ENCODE peak calls at places on chromosomes 6 and 20, in four cellular contexts. Z is A549, J is K562, B is HepG2. P is an unnamed sample.

GRCh38 chr20:1816384-1817381 is 78.5 kb upstream of the SIRPA start:
- DNase-seq in B (no peak), Z (no peak), J (no peak), P (peak; percentile 63)

GRCh38 chr6:79307321-79308036 is 73.0 kb upstream of the HMGN3 start:
- DNase-seq in J (no peak), Z (no peak), B (peak; percentile 18), P (no peak)

GRCh38 chr20:40706977-40707582 is 18.0 kb upstream of the MAFB start:
- DNase-seq in J (no peak), Z (no peak), B (peak; percentile 91), P (no peak)

GRCh38 chr20:39851459-39851858 is 837.6 kb downstream of the MAFB start:
- DNase-seq in J (no peak), Z (no peak), B (no peak), P (peak; percentile 85)

GRCh38 chr6:165019681-165020080 is 289.7 kb downstream of the C6orf118 start:
- DNase-seq in Z (no peak), B (no peak), J (no peak), P (no peak)

GRCh38 chr20:6048391-6048790 is 5.5 kb downstream of the LRRN4 start:
- DNase-seq in B (no peak), Z (no peak), J (no peak), P (no peak)

GRCh38 chr20:57957397-57958049 is 247.7 kb upstream of the PMEPA1 start:
- DNase-seq in Z (no peak), J (no peak), B (no peak), P (no peak)

GRCh38 chr6:135006386-135006914 is 48.2 kb downstream of the HBS1L start:
- DNase-seq in B (no peak), J (peak; percentile 40), Z (no peak), P (peak; percentile 31)

GRCh38 chr20:58822748-58823730 is 27.7 kb downstream of the GNAS-AS1 start:
- DNase-seq in B (no peak), Z (no peak), J (no peak), P (no peak)

GRCh38 chr20:58906894-58907293 is 54.4 kb downstream of the GNAS start:
- DNase-seq in B (no peak), J (no peak), Z (no peak), P (peak; percentile 79)

GRCh38 chr20:40532103-40532502 is 156.9 kb downstream of the MAFB start:
- DNase-seq in J (peak; percentile 33), B (peak; percentile 31), Z (no peak), P (no peak)

GRCh38 chr6:114323784-114324183 is 19.0 kb downstream of the HS3ST5 start:
- DNase-seq in B (no peak), Z (no peak), J (no peak), P (no peak)

GRCh38 chr6:149459761-149460160 is 25.1 kb downstream of the ZC3H12D start:
- DNase-seq in J (no peak), B (no peak), Z (no peak), P (peak; percentile 73)

GRCh38 chr6:150025201-150025917 is at the start of gene RAET1L:
- DNase-seq in Z (peak; percentile 50), J (no peak), B (no peak), P (peak; percentile 45)

GRCh38 chr20:51715028-51715872 is 52.9 kb downstream of the ATP9A start:
- DNase-seq in B (no peak), J (no peak), Z (no peak), P (no peak)

GRCh38 chr20:10984899-10985298 is 311.1 kb upstream of the JAG1 start:
- DNase-seq in Z (no peak), J (no peak), B (no peak), P (no peak)

GRCh38 chr6:161869491-161869890 is 595.6 kb upstream of the AGPAT4 start:
- DNase-seq in Z (no peak), J (no peak), B (no peak), P (no peak)

GRCh38 chr20:29740601-29740950 is 1516.9 kb upstream of the DEFB115 start:
- DNase-seq in Z (no peak), J (no peak), B (no peak), P (no peak)

GRCh38 chr6:166262738-166263515 is 45.3 kb downstream of the PRR18 start:
- DNase-seq in Z (no peak), B (no peak), J (no peak), P (no peak)

GRCh38 chr6:165920896-165921671 is 246.6 kb downstream of the TBXT start:
- DNase-seq in B (no peak), J (no peak), Z (peak; percentile 13), P (peak; percentile 72)

GRCh38 chr6:169902070-169902469 is 150.6 kb downstream of the ERMARD start:
- DNase-seq in Z (no peak), B (no peak), J (no peak), P (no peak)

GRCh38 chr20:41833739-41834138 is 215.6 kb upstream of the CHD6 start:
- DNase-seq in B (no peak), J (no peak), Z (no peak), P (no peak)

GRCh38 chr6:16126881-16127280 is 2.0 kb upstream of the MYLIP start:
- DNase-seq in Z (no peak), B (no peak), J (no peak), P (no peak)

GRCh38 chr6:147508871-147509608 is 550 bp downstream of the SAMD5 start:
- DNase-seq in B (no peak), Z (peak; percentile 5), J (peak; percentile 54), P (no peak)

GRCh38 chr6:87016772-87017171 is 78.1 kb downstream of the CGA start:
- DNase-seq in J (no peak), B (no peak), Z (no peak), P (no peak)

GRCh38 chr6:107606407-107606806 is 116.5 kb downstream of the SOBP start:
- DNase-seq in B (no peak), J (no peak), Z (no peak), P (no peak)

GRCh38 chr6:154343473-154344308 is 12.9 kb downstream of the IPCEF1 start:
- DNase-seq in B (no peak), Z (no peak), J (peak; percentile 31), P (peak; percentile 16)
- TF ChIP-seq MAFK in B (no peak), Z (no peak), J (no peak), P (no peak)

DNA sequence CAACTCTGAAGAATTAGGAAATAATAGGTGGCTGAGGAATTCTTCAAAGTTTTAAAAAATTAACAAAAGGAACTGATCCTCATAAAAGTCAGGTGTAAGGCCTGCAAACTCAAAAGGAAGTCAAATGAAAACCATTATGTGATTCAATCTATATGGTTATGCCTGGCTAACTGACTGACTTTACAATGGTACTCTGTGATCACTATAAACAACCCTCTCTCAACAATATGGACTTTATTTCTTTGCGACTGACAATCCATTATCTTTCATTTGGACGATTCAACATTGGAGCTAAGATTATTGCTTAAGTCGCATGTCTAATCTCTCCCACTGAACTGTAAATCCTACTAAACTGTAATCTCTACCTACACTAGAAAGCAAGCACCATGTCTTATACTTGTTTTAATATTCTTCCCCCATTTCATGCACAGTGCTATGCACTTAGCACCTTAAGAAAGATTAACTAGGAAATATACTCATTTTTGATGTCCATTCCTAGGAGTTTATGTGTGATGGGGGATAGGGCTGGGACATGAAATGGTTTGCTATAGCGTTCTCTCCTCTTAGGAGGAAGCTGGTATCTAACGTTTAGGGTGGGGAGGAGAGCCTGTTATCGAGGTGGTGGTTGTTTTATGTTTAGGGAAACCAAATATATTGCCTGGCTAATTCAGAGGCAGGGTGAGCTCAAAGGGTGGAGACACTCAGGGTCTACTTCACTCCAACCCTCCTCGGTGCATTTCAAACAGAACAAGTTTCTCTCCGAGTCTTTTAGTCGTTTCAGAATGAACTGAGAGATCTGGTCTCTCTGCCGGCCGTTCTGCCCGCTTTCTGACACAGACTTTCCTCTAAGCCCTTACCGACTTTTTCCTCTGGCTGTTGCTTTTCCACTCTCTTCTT is 1.3 kb downstream of the STK38 start:
- DNase-seq in Z (no peak), B (no peak), J (no peak), P (peak; percentile 31)
- TF ChIP-seq MAFK in Z (no peak), B (no peak), J (peak; percentile 24), P (no peak)

GRCh38 chr20:9202440-9203080 is 133.7 kb downstream of the PLCB4 start:
- DNase-seq in B (no peak), Z (no peak), J (no peak), P (no peak)
- TF ChIP-seq MAFK in B (no peak), Z (no peak), J (no peak), P (no peak)

GRCh38 chr6:12348530-12349511 is 58.7 kb downstream of the EDN1 start:
- DNase-seq in Z (peak; percentile 78), J (no peak), B (peak; percentile 98), P (peak; percentile 82)
- TF ChIP-seq MAFK in Z (no peak), J (no peak), B (no peak), P (no peak)

GRCh38 chr20:38321959-38322598 is 18.1 kb downstream of the BPI start:
- DNase-seq in Z (peak; percentile 55), J (peak; percentile 62), B (peak; percentile 57), P (peak; percentile 73)
- TF ChIP-seq MAFK in Z (no peak), J (no peak), B (no peak), P (no peak)

GRCh38 chr6:90712165-90712564 is 125.3 kb upstream of the MAP3K7 start:
- DNase-seq in Z (no peak), B (no peak), J (no peak), P (no peak)
- TF ChIP-seq MAFK in Z (no peak), B (no peak), J (no peak), P (no peak)

GRCh38 chr6:22829070-22829469 is 259.7 kb downstream of the HDGFL1 start:
- DNase-seq in Z (no peak), J (no peak), B (no peak), P (no peak)

GRCh38 chr6:22828179-22829062 is 259.1 kb downstream of the HDGFL1 start:
- DNase-seq in Z (peak; percentile 72), B (peak; percentile 39), J (no peak), P (peak; percentile 97)

GRCh38 chr6:22825210-22825609 is 255.8 kb downstream of the HDGFL1 start:
- DNase-seq in J (no peak), Z (no peak), B (no peak), P (no peak)

GRCh38 chr6:22826961-22827360 is 257.6 kb downstream of the HDGFL1 start:
- DNase-seq in Z (no peak), J (no peak), B (no peak), P (peak; percentile 52)

DNA sequence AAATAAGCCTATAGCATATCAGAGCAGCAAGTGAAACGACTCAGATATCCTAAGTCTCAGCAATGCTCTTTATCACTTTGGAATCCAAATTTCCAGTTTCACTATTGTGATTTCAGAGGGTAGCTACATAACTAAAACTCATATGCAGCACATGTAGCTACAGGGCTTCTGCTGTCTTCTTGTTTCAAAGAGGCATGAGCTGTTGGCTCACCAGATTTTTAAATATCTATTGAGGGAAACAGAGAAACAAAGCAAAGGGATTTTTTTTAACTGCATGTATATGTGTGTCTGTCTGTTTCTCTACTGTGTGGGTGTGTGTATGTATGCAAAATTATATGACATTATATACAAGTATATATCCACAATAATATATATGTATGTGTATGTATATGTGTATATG is 258.4 kb downstream of the HDGFL1 start:
- DNase-seq in J (no peak), Z (no peak), B (no peak), P (peak; percentile 28)
- TF ChIP-seq MAFK in J (no peak), Z (no peak), B (no peak), P (no peak)

DNA sequence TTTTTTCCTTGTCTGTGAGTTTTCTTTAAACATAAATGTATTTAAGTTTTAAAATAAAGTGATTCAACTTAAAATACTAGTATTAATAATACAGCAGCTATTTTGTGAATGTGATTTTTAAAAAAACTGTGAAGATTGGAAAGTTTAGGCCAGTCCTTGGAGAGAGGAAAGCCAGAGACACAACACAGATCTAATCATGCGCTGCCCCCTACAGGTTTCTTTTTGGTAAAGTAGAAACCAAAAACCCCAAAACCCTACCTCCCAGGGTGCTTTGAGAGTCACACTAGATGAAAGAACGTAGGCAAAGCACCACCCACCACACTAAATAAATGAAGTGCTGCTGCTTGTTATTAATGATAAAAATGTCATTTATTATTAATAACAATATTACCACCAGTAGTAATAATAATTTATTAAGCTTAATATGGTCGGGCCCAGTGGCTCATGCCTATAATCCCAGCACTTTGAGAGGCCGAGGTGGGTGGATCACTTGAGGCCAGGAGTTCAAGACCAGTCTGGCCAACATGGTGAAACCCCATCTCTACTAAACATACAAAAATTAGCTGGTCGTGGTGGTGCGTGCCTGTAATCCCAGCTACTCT is 33.7 kb downstream of the SLC9A8 start:
- DNase-seq in B (peak; percentile 73), J (peak; percentile 56), Z (peak; percentile 47), P (peak; percentile 58)
- TF ChIP-seq MAFK in B (no peak), J (no peak), Z (no peak), P (no peak)

P was measured in IMR-90.